ENCODE peak calls at places on chromosomes 2 and 18, in five cellular contexts. One of them, this sample, is unnamed.

GRCh38 chr18:21575656-21576055 is 24.8 kb downstream of the ESCO1 start:
- DNase-seq in spleen: no peak
- DNase-seq in H9: no peak
- DNase-seq in endodermal cell: no peak
- DNase-seq in OCI-LY7: no peak
- DNase-seq in this sample: no peak

GRCh38 chr18:22185298-22185697 is 15.9 kb downstream of the GATA6 start:
- DNase-seq in spleen: no peak
- DNase-seq in endodermal cell: peak; percentile 79
- DNase-seq in OCI-LY7: no peak
- DNase-seq in H9: peak; percentile 58
- DNase-seq in this sample: no peak

GRCh38 chr2:102486941-102487702 is 14.1 kb downstream of the SLC9A4 start:
- DNase-seq in endodermal cell: no peak
- DNase-seq in spleen: no peak
- DNase-seq in OCI-LY7: no peak
- DNase-seq in H9: no peak
- DNase-seq in this sample: no peak

GRCh38 chr2:25379535-25379934 is 37.8 kb upstream of the DNMT3A start:
- DNase-seq in H9: no peak
- DNase-seq in OCI-LY7: no peak
- DNase-seq in spleen: peak; percentile 41
- DNase-seq in endodermal cell: peak; percentile 17
- DNase-seq in this sample: peak; percentile 32

GRCh38 chr2:232776435-232776834 is at the start of gene KCNJ13:
- DNase-seq in spleen: no peak
- DNase-seq in OCI-LY7: no peak
- DNase-seq in endodermal cell: peak; percentile 69
- DNase-seq in H9: no peak
- DNase-seq in this sample: no peak

GRCh38 chr18:74023220-74023619 is 124.4 kb downstream of the FBXO15 start:
- DNase-seq in H9: peak; percentile 52
- DNase-seq in spleen: no peak
- DNase-seq in OCI-LY7: no peak
- DNase-seq in endodermal cell: peak; percentile 75
- DNase-seq in this sample: no peak

GRCh38 chr2:134331081-134331480 is 77.2 kb downstream of the MGAT5 start:
- DNase-seq in H9: no peak
- DNase-seq in OCI-LY7: no peak
- DNase-seq in spleen: no peak
- DNase-seq in endodermal cell: no peak
- DNase-seq in this sample: no peak

GRCh38 chr2:160510617-160511016 is 17.0 kb upstream of the RBMS1 start:
- DNase-seq in spleen: no peak
- DNase-seq in endodermal cell: no peak
- DNase-seq in H9: no peak
- DNase-seq in OCI-LY7: no peak
- DNase-seq in this sample: no peak

GRCh38 chr2:47070920-47071824 is 83.9 kb downstream of the STPG4 start:
- DNase-seq in H9: no peak
- DNase-seq in OCI-LY7: peak; percentile 15
- DNase-seq in spleen: no peak
- DNase-seq in endodermal cell: no peak
- DNase-seq in this sample: peak; percentile 88

GRCh38 chr2:39488450-39488849 is 51.4 kb upstream of the MAP4K3 start:
- DNase-seq in OCI-LY7: no peak
- DNase-seq in spleen: no peak
- DNase-seq in endodermal cell: no peak
- DNase-seq in H9: no peak
- DNase-seq in this sample: peak; percentile 63

GRCh38 chr2:68693947-68694346 is 40.7 kb upstream of the ARHGAP25 start:
- DNase-seq in OCI-LY7: no peak
- DNase-seq in spleen: no peak
- DNase-seq in H9: no peak
- DNase-seq in endodermal cell: no peak
- DNase-seq in this sample: no peak

GRCh38 chr2:168661404-168661869 is 141.0 kb upstream of the NOSTRIN start:
- DNase-seq in endodermal cell: peak; percentile 91
- DNase-seq in H9: peak; percentile 59
- DNase-seq in spleen: no peak
- DNase-seq in OCI-LY7: no peak
- DNase-seq in this sample: no peak

GRCh38 chr2:162732946-162733698 is 105.4 kb downstream of the KCNH7 start:
- DNase-seq in spleen: no peak
- DNase-seq in OCI-LY7: no peak
- DNase-seq in H9: no peak
- DNase-seq in endodermal cell: no peak
- DNase-seq in this sample: no peak

GRCh38 chr2:7033136-7033960 is 116.1 kb downstream of the RNF144A start:
- DNase-seq in OCI-LY7: no peak
- DNase-seq in spleen: no peak
- DNase-seq in endodermal cell: no peak
- DNase-seq in H9: no peak
- DNase-seq in this sample: no peak
- H3K4me1 ChIP-seq in OCI-LY7: peaks cover 8% of the 10 kb centered on the region
- H3K4me1 ChIP-seq in spleen: peaks cover 21% of the 10 kb centered on the region
- H3K4me1 ChIP-seq in endodermal cell: no peaks in the 10 kb centered on the region
- H3K4me1 ChIP-seq in H9: no peaks in the 10 kb centered on the region
- H3K4me1 ChIP-seq in this sample: peaks cover 8% of the 10 kb centered on the region

GRCh38 chr18:12373771-12374116 is 3.3 kb downstream of the AFG3L2 start:
- DNase-seq in endodermal cell: no peak
- DNase-seq in spleen: no peak
- DNase-seq in OCI-LY7: no peak
- DNase-seq in H9: no peak
- DNase-seq in this sample: no peak
- H3K4me1 ChIP-seq in endodermal cell: no peaks in the 10 kb centered on the region
- H3K4me1 ChIP-seq in spleen: peaks cover 9% of the 10 kb centered on the region
- H3K4me1 ChIP-seq in OCI-LY7: peaks cover 16% of the 10 kb centered on the region
- H3K4me1 ChIP-seq in H9: peaks cover 4% of the 10 kb centered on the region
- H3K4me1 ChIP-seq in this sample: no peaks in the 10 kb centered on the region

GRCh38 chr2:100248044-100248330 is 74.3 kb downstream of the LONRF2 start:
- DNase-seq in OCI-LY7: peak; percentile 58
- DNase-seq in H9: no peak
- DNase-seq in spleen: peak; percentile 47
- DNase-seq in endodermal cell: no peak
- DNase-seq in this sample: no peak

GRCh38 chr2:100252811-100253698 is 69.2 kb downstream of the LONRF2 start:
- DNase-seq in spleen: peak; percentile 50
- DNase-seq in H9: no peak
- DNase-seq in endodermal cell: peak; percentile 13
- DNase-seq in OCI-LY7: no peak
- DNase-seq in this sample: no peak

GRCh38 chr2:100253786-100254185 is 68.5 kb downstream of the LONRF2 start:
- DNase-seq in OCI-LY7: no peak
- DNase-seq in H9: no peak
- DNase-seq in spleen: peak; percentile 49
- DNase-seq in endodermal cell: no peak
- DNase-seq in this sample: no peak

GRCh38 chr2:100248971-100249370 is 73.3 kb downstream of the LONRF2 start:
- DNase-seq in spleen: no peak
- DNase-seq in H9: no peak
- DNase-seq in endodermal cell: no peak
- DNase-seq in OCI-LY7: peak; percentile 51
- DNase-seq in this sample: no peak

GRCh38 chr2:100250645-100251044 is 71.7 kb downstream of the LONRF2 start:
- DNase-seq in OCI-LY7: peak; percentile 96
- DNase-seq in spleen: no peak
- DNase-seq in endodermal cell: no peak
- DNase-seq in H9: no peak
- DNase-seq in this sample: no peak
- H3K4me1 ChIP-seq in OCI-LY7: peaks cover 62% of the 10 kb centered on the region
- H3K4me1 ChIP-seq in spleen: peaks cover 9% of the 10 kb centered on the region
- H3K4me1 ChIP-seq in endodermal cell: peaks cover 3% of the 10 kb centered on the region
- H3K4me1 ChIP-seq in H9: no peaks in the 10 kb centered on the region
- H3K4me1 ChIP-seq in this sample: no peaks in the 10 kb centered on the region

GRCh38 chr2:186595219-186595618 is 5.4 kb downstream of the ITGAV start:
- DNase-seq in H9: no peak
- DNase-seq in endodermal cell: no peak
- DNase-seq in OCI-LY7: no peak
- DNase-seq in spleen: no peak
- DNase-seq in this sample: no peak

GRCh38 chr2:186592137-186592875 is 2.5 kb downstream of the ITGAV start:
- DNase-seq in H9: no peak
- DNase-seq in OCI-LY7: no peak
- DNase-seq in endodermal cell: no peak
- DNase-seq in spleen: no peak
- DNase-seq in this sample: no peak

GRCh38 chr2:186589733-186590537 is at the start of gene ITGAV:
- DNase-seq in endodermal cell: peak; percentile 97
- DNase-seq in H9: peak; percentile 90
- DNase-seq in spleen: peak; percentile 97
- DNase-seq in OCI-LY7: peak; percentile 72
- DNase-seq in this sample: peak; percentile 98

GRCh38 chr2:186590538-186591441 is 934 bp downstream of the ITGAV start:
- DNase-seq in endodermal cell: peak; percentile 82
- DNase-seq in H9: no peak
- DNase-seq in OCI-LY7: peak; percentile 3
- DNase-seq in spleen: no peak
- DNase-seq in this sample: peak; percentile 83

GRCh38 chr2:186594001-186594722 is 4.3 kb downstream of the ITGAV start:
- DNase-seq in spleen: no peak
- DNase-seq in H9: no peak
- DNase-seq in endodermal cell: no peak
- DNase-seq in OCI-LY7: no peak
- DNase-seq in this sample: no peak
- H3K4me1 ChIP-seq in spleen: peaks cover 11% of the 10 kb centered on the region
- H3K4me1 ChIP-seq in H9: no peaks in the 10 kb centered on the region
- H3K4me1 ChIP-seq in endodermal cell: peaks cover 4% of the 10 kb centered on the region
- H3K4me1 ChIP-seq in OCI-LY7: peaks cover 13% of the 10 kb centered on the region
- H3K4me1 ChIP-seq in this sample: peaks cover 3% of the 10 kb centered on the region

GRCh38 chr2:100756704-100757103 is 63.2 kb upstream of the NPAS2 start:
- DNase-seq in endodermal cell: no peak
- DNase-seq in OCI-LY7: no peak
- DNase-seq in spleen: no peak
- DNase-seq in H9: no peak
- DNase-seq in this sample: no peak
- H3K4me1 ChIP-seq in endodermal cell: no peaks in the 10 kb centered on the region
- H3K4me1 ChIP-seq in OCI-LY7: no peaks in the 10 kb centered on the region
- H3K4me1 ChIP-seq in spleen: no peaks in the 10 kb centered on the region
- H3K4me1 ChIP-seq in H9: no peaks in the 10 kb centered on the region
- H3K4me1 ChIP-seq in this sample: no peaks in the 10 kb centered on the region

DNA sequence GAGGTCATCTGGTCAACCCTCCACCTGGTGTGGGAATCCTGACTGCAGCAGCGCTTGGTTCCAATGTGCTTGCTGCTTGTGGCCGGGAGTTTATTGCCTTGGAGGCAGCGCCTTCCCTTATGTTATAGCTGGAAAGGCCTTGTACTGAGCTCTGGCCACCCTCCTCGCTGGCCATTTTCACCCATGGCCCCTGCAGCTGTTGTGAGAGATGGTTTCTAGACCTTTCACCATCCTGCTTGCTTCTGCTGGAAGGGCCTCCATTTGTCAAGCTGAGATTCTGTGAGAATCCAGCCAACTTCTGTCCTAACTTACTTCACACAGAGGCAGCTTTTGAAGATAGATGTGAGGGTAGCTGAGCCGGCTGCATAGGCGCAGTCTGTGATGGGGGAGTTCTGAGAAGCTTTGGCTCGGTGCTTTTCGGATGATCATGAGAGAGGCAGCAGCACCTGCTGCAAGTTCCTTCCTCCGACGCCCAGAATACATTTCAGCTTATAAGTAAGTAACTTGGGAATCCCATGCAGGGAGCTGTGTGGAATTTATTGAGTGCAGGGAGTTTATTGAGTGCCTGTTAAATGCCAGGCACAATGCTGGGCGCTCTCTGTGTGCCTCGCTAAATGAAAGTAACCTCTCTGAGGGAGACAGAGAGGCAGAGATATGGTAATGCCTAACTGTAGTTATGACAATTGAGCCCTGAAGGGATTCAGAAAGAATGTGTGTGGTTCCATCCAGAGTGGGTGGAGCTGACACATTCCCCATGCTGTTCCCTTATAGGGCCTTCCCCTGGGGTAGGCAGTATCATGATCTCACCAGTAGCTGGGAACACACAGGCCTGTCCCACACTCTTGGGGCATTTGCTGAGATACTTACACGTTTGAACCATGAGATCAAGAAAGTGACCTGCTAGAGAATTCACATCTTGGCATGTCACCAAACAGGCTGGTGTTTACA is 8.9 kb downstream of the CTIF start:
- DNase-seq in H9: peak; percentile 60
- DNase-seq in spleen: no peak
- DNase-seq in OCI-LY7: no peak
- DNase-seq in endodermal cell: peak; percentile 88
- DNase-seq in this sample: no peak
- H3K4me1 ChIP-seq in H9: peaks cover 30% of the 10 kb centered on the region
- H3K4me1 ChIP-seq in spleen: peaks cover 6% of the 10 kb centered on the region
- H3K4me1 ChIP-seq in OCI-LY7: no peaks in the 10 kb centered on the region
- H3K4me1 ChIP-seq in endodermal cell: peaks cover 29% of the 10 kb centered on the region
- H3K4me1 ChIP-seq in this sample: peaks cover 21% of the 10 kb centered on the region

GRCh38 chr18:50616484-50617048 is 56.7 kb downstream of the MAPK4 start:
- DNase-seq in spleen: no peak
- DNase-seq in endodermal cell: no peak
- DNase-seq in H9: no peak
- DNase-seq in OCI-LY7: no peak
- DNase-seq in this sample: no peak
- H3K4me1 ChIP-seq in spleen: no peaks in the 10 kb centered on the region
- H3K4me1 ChIP-seq in endodermal cell: peaks cover 2% of the 10 kb centered on the region
- H3K4me1 ChIP-seq in H9: no peaks in the 10 kb centered on the region
- H3K4me1 ChIP-seq in OCI-LY7: no peaks in the 10 kb centered on the region
- H3K4me1 ChIP-seq in this sample: no peaks in the 10 kb centered on the region

This sample was measured in kidney.